ENCODE peak calls at places on chromosomes 16 and 17, in five cellular contexts. X, H, N, R and E are unnamed samples. For H3K4me1, the result is how much of the 10 kb centered on the place peaks cover.

GRCh38 chr16:70018254-70018653 is 67.1 kb downstream of the CLEC18A start:
- DNase-seq in N (no peak), H (peak), X (peak), R (peak), E (peak)

GRCh38 chr17:17028059-17028877 is 14.0 kb upstream of the MPRIP start:
- DNase-seq in H (peak), N (peak), R (no peak), X (peak), E (peak)

GRCh38 chr16:58027341-58028167 is 2.0 kb downstream of the MMP15 start:
- DNase-seq in H (peak), X (peak), R (no peak), N (peak), E (peak)

GRCh38 chr17:64504769-64505319 is 1.2 kb downstream of the DDX5 start:
- DNase-seq in R (no peak), X (no peak), N (no peak), H (peak), E (no peak)

GRCh38 chr17:32103476-32104113 is 38.7 kb upstream of the RHOT1 start:
- DNase-seq in R (no peak), H (no peak), N (no peak), X (no peak), E (no peak)

GRCh38 chr16:68348645-68349445 is 38.0 kb downstream of the PRMT7 start:
- DNase-seq in X (no peak), N (no peak), H (no peak), R (no peak), E (no peak)

GRCh38 chr17:72463287-72464102 is 342.7 kb downstream of the SOX9 start:
- DNase-seq in H (no peak), R (peak), X (no peak), N (no peak), E (no peak)

GRCh38 chr17:39235555-39236221 is 9.9 kb upstream of the STAC2 start:
- DNase-seq in X (peak), R (peak), N (peak), H (peak), E (peak)

GRCh38 chr16:75279277-75279676 is 27.9 kb upstream of the BCAR1 start:
- DNase-seq in X (no peak), R (no peak), N (no peak), H (no peak), E (no peak)

GRCh38 chr16:12459993-12460392 is 343.7 kb downstream of the CPPED1 start:
- DNase-seq in N (no peak), H (no peak), X (no peak), R (no peak), E (no peak)

GRCh38 chr16:22732315-22732840 is 81.6 kb upstream of the HS3ST2 start:
- DNase-seq in H (no peak), R (no peak), N (no peak), X (no peak), E (no peak)

GRCh38 chr17:5115673-5116651 is at the start of gene USP6:
- DNase-seq in N (no peak), H (no peak), X (no peak), R (no peak), E (no peak)

GRCh38 chr17:79133214-79133613 is 58.6 kb downstream of the ENGASE start:
- DNase-seq in N (no peak), H (no peak), R (no peak), X (no peak), E (no peak)

GRCh38 chr17:32771396-32771795 is 105.5 kb downstream of the MYO1D start:
- DNase-seq in X (no peak), N (no peak), R (no peak), H (no peak), E (no peak)

GRCh38 chr17:55134486-55135157 is 130.1 kb upstream of the HLF start:
- DNase-seq in R (no peak), N (no peak), X (no peak), H (no peak), E (no peak)

GRCh38 chr17:75518201-75518600 is 1.9 kb downstream of the TSEN54 start:
- DNase-seq in N (no peak), X (no peak), R (peak), H (no peak), E (no peak)

GRCh38 chr16:84004442-84004841 is 36.4 kb downstream of the NECAB2 start:
- DNase-seq in R (no peak), N (no peak), X (no peak), H (no peak), E (no peak)
- TF ChIP-seq YY1 in R (no peak), N (no peak), X (no peak), H (no peak), E (no peak)

DNA sequence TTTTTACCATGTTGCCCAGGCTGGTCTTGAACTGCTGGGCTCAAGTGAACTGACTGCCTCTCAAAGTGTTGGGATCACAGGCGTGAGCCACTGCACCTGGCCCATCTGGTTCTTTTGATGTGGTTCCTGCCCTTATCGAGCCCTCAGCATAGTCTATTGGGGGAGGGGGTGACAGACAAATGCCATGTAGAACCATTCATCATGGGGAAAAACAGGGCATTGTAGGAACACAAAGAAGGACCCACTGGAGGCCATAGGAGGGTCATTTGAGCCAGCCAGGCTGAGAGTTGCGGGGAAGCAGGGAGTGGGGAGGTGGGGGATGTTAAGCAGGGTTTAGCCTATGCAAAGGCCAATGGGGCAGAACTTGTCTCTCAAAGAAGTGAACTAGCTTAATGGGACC is 11.9 kb downstream of the SEC14L5 start:
- DNase-seq in N (no peak), R (no peak), X (no peak), H (no peak), E (no peak)
- H3K4me1 ChIP-seq in N (under half), R (under half), X (under half), H (under half), E (under half)

DNA sequence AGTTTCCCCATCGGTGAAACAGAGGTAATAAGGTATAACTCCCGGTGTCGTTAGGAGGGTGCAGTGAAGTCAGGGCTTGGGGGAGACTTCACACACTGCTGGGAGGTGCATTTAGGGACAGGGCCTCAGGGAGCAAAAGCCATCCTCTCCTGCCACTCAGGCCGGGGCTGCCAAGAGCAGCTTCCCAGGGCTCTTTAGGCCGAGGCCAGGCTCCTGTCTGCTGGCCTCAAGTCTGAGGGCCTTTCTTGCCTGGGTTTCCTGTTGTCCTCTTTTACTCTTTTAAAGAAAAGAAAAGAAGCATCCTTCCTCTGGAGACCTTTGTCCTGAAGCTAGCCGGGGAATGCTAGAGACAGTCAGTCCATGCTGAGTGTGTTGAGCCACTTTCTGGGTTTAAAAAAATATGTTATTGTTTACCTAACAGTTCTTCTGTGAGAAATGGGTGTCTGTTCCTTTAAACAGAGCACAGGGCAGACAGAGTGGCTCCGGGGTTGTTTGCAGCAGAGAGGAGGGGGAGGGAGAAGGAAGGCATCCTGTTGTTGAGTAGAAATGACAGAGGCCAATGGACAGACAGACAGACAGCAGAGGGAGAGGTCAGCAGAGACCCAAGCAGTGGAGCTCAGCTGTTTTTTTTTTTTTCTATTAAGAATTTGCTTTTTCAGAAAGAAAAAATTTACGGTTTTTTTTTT is 79.1 kb downstream of the C17orf67 start:
- DNase-seq in H (no peak), R (no peak), X (no peak), N (no peak), E (peak)
- TF ChIP-seq ZNF274 in H (no peak), R (no peak), X (no peak), N (no peak), E (no peak)

GRCh38 chr17:35743911-35744328 is 9.1 kb downstream of the GAS2L2 start:
- DNase-seq in X (no peak), H (peak), N (no peak), R (no peak), E (no peak)
- TF ChIP-seq YY1 in X (no peak), H (no peak), N (no peak), R (no peak), E (no peak)

GRCh38 chr17:81151039-81151677 is 14.1 kb upstream of the PVALEF start:
- DNase-seq in N (no peak), X (no peak), R (no peak), H (no peak), E (no peak)
- H3K4me1 ChIP-seq in N (under half), X (under half), R (under half), H (under half), E (under half)

DNA sequence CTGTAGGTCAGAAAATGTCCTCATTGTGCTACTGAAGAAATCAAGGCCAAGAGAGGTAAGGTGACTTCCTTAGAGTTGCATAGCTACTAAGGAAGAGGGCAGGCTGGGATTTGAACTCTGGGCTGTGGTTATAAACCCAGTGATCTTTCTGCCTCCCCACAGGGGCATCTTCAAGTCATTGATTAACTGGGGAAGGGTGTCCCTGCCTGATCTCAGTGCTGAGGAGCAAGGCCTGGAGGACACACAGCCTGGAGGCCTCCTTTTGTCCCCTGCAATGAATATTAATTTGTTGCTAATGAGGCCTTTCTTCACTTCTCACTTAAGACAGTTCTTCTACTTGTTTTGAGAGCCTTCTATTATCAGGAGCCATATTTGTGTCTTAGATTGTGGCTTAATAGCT is 83.8 kb downstream of the KATNIP start:
- DNase-seq in N (no peak), X (no peak), R (no peak), H (no peak), E (peak)
- TF ChIP-seq ZNF274 in N (no peak), X (no peak), R (no peak), H (no peak), E (no peak)

GRCh38 chr16:77758508-77758907 is 29.9 kb upstream of the VAT1L start:
- DNase-seq in R (no peak), H (no peak), N (no peak), X (no peak), E (no peak)

GRCh38 chr16:77760800-77761199 is 27.6 kb upstream of the VAT1L start:
- DNase-seq in N (no peak), R (no peak), X (no peak), H (no peak), E (no peak)

GRCh38 chr16:77761204-77761603 is 27.2 kb upstream of the VAT1L start:
- DNase-seq in N (no peak), H (no peak), R (no peak), X (no peak), E (no peak)

GRCh38 chr16:77758046-77758445 is 30.3 kb upstream of the VAT1L start:
- DNase-seq in X (no peak), R (no peak), N (no peak), H (no peak), E (no peak)

GRCh38 chr16:77759821-77760220 is 28.5 kb upstream of the VAT1L start:
- DNase-seq in N (no peak), X (no peak), R (no peak), H (no peak), E (no peak)
- TF ChIP-seq YY1 in N (no peak), X (no peak), R (no peak), H (no peak), E (no peak)

DNA sequence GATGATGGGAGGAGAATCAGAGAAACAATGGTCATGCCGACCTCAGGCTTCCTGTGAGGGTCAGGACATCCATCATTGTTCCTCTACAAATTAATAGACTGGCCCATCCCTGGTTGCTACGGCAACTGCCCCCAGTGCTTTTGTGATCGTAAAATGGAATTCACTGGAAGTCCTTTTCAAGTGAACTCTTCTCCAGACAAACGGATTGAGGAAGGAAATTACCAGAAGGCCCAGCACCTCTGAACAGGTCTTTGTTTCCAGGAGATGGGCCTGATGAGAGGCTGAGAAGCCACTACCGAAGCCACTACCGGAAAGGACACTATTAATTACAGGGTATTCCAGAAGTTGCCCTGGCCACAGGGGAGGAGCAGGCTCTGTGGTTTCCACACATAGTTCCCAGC is 126.0 kb downstream of the MGAT5B start:
- DNase-seq in H (no peak), N (no peak), X (no peak), R (no peak), E (no peak)
- H3K4me1 ChIP-seq in H (under half), N (under half), X (under half), R (under half), E (under half)

DNA sequence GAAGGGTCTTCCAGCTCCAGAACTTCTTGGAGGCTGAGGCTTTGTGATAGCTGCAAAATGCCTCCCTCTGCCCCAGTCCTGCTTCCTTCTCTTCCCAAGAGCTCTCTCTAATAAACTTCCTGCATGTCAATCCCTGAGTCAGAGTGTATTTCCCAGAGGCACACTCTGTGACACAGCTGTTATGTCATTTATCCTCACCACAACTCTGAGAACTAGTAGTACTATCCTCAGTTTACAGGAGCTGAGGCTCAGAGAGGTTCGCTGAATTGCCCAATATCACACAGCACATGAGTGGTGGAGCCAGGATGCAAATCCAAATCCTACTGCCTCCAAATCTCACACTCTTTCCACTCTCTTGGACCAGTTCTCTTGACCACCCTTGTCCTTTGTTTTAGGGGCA is 20.0 kb downstream of the UNC45B start:
- DNase-seq in R (no peak), N (no peak), X (no peak), H (no peak), E (no peak)
- TF ChIP-seq ZNF274 in R (no peak), N (no peak), X (no peak), H (no peak), E (no peak)

GRCh38 chr16:15586716-15587115 is 56.2 kb downstream of the MARF1 start:
- DNase-seq in N (no peak), H (no peak), R (no peak), X (no peak), E (no peak)

GRCh38 chr16:15593235-15593634 is 49.7 kb downstream of the MARF1 start:
- DNase-seq in R (no peak), N (no peak), X (no peak), H (peak), E (no peak)

GRCh38 chr16:15597135-15597534 is 45.8 kb downstream of the MARF1 start:
- DNase-seq in R (no peak), X (no peak), N (no peak), H (peak), E (no peak)

GRCh38 chr16:15587152-15587825 is 55.7 kb downstream of the MARF1 start:
- DNase-seq in N (no peak), H (no peak), R (no peak), X (no peak), E (no peak)

DNA sequence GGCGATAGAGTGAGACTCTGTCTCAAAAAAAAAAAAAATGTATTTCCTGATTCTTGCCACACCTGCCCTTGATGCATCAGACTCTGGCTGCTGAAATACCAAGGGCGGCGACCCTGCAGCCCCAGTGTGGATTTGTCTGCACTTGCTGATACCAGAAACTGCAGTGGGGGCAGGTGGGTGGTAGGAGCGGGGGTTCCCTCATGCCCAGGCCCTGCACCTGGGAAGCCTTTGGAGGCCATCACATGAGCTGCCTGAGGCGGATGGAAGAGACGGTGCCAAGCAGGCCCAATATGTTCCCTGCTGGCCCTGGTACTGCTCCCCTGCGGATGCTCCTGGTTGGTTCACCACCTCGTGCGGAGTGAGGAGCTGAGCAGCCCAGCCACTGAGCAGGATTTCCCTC is 50.6 kb downstream of the MARF1 start:
- DNase-seq in X (no peak), N (no peak), H (no peak), R (no peak), E (no peak)
- TF ChIP-seq YY1 in X (no peak), N (no peak), H (no peak), R (no peak), E (no peak)